ENCODE peak calls at places on chromosomes 11 and 22, in ten cellular contexts. One of them, this sample, is unnamed.

GRCh38 chr11:119673389-119674336 is 55.3 kb downstream of the NECTIN1 start:
- DNase-seq in adrenal gland: peak
- DNase-seq in HCT116: no peak
- DNase-seq in spleen: peak
- DNase-seq in NB4: peak
- DNase-seq in tibial nerve: no peak
- DNase-seq in right lobe of liver: no peak
- DNase-seq in ovary: no peak
- DNase-seq in GM12891: peak
- DNase-seq in body of pancreas: peak
- DNase-seq in this sample: no peak

GRCh38 chr11:131745405-131745804 is 375.0 kb downstream of the NTM start:
- DNase-seq in right lobe of liver: no peak
- DNase-seq in HCT116: no peak
- DNase-seq in spleen: no peak
- DNase-seq in adrenal gland: no peak
- DNase-seq in NB4: no peak
- DNase-seq in GM12891: no peak
- DNase-seq in tibial nerve: no peak
- DNase-seq in body of pancreas: no peak
- DNase-seq in ovary: no peak
- DNase-seq in this sample: peak

GRCh38 chr22:46894081-46894671 is 131.7 kb downstream of the TBC1D22A start:
- DNase-seq in GM12891: no peak
- DNase-seq in tibial nerve: no peak
- DNase-seq in NB4: no peak
- DNase-seq in ovary: no peak
- DNase-seq in HCT116: no peak
- DNase-seq in body of pancreas: no peak
- DNase-seq in adrenal gland: no peak
- DNase-seq in spleen: no peak
- DNase-seq in right lobe of liver: no peak
- DNase-seq in this sample: no peak

GRCh38 chr11:10379022-10379421 is 74.1 kb downstream of the ADM start:
- DNase-seq in body of pancreas: no peak
- DNase-seq in spleen: no peak
- DNase-seq in tibial nerve: peak
- DNase-seq in adrenal gland: no peak
- DNase-seq in NB4: peak
- DNase-seq in ovary: no peak
- DNase-seq in right lobe of liver: no peak
- DNase-seq in GM12891: no peak
- DNase-seq in HCT116: no peak
- DNase-seq in this sample: no peak

GRCh38 chr22:21041937-21042336 is 3.8 kb upstream of the LRRC74B start:
- DNase-seq in body of pancreas: no peak
- DNase-seq in HCT116: no peak
- DNase-seq in tibial nerve: no peak
- DNase-seq in right lobe of liver: no peak
- DNase-seq in GM12891: no peak
- DNase-seq in NB4: no peak
- DNase-seq in spleen: no peak
- DNase-seq in adrenal gland: no peak
- DNase-seq in ovary: no peak
- DNase-seq in this sample: peak

GRCh38 chr11:57972013-57972367 is 51.7 kb upstream of the OR9Q1 start:
- DNase-seq in NB4: no peak
- DNase-seq in HCT116: no peak
- DNase-seq in GM12891: no peak
- DNase-seq in body of pancreas: peak
- DNase-seq in tibial nerve: no peak
- DNase-seq in ovary: no peak
- DNase-seq in right lobe of liver: no peak
- DNase-seq in adrenal gland: no peak
- DNase-seq in spleen: no peak
- DNase-seq in this sample: no peak

GRCh38 chr22:26845016-26845728 is 187.8 kb downstream of the MIAT start:
- DNase-seq in HCT116: no peak
- DNase-seq in ovary: no peak
- DNase-seq in right lobe of liver: no peak
- DNase-seq in adrenal gland: peak
- DNase-seq in GM12891: no peak
- DNase-seq in spleen: no peak
- DNase-seq in tibial nerve: no peak
- DNase-seq in NB4: peak
- DNase-seq in body of pancreas: no peak
- DNase-seq in this sample: no peak

GRCh38 chr11:67440229-67441081 is 2.8 kb downstream of the CORO1B start:
- DNase-seq in right lobe of liver: no peak
- DNase-seq in HCT116: no peak
- DNase-seq in ovary: no peak
- DNase-seq in body of pancreas: no peak
- DNase-seq in spleen: no peak
- DNase-seq in GM12891: no peak
- DNase-seq in adrenal gland: no peak
- DNase-seq in tibial nerve: no peak
- DNase-seq in NB4: no peak
- DNase-seq in this sample: no peak

GRCh38 chr11:77884186-77884828 is 63.4 kb downstream of the AAMDC start:
- DNase-seq in body of pancreas: no peak
- DNase-seq in tibial nerve: no peak
- DNase-seq in adrenal gland: peak
- DNase-seq in NB4: no peak
- DNase-seq in right lobe of liver: no peak
- DNase-seq in spleen: no peak
- DNase-seq in GM12891: no peak
- DNase-seq in HCT116: no peak
- DNase-seq in ovary: no peak
- DNase-seq in this sample: no peak

DNA sequence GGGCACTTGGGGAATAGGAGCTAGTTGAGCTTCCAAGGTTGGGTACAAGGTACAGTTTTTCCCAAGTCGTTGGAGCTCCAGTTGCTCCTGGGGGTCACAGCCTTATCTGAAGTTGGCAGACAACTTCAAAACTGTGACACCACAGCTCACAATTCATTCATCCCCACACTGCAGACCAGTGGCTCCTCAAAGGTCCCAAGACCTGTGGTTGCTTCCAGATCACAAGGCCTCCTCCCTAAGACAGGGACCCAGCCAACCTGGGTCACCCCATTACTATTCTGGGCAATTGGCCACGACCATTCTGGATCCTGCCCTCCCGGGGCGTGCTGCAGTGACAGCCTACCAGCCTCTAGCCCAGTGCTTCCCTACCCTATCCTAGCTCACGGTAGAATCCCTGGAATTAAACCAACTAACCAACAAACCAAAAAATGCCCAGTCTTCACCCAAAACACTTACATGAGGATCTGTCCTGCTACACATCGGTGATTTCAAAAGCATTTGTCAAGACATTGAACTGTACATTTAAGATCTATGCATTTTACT is 862 bp upstream of the PDXP start:
- DNase-seq in body of pancreas: no peak
- DNase-seq in right lobe of liver: no peak
- DNase-seq in spleen: no peak
- DNase-seq in ovary: peak
- DNase-seq in adrenal gland: peak
- DNase-seq in HCT116: no peak
- DNase-seq in GM12891: no peak
- DNase-seq in tibial nerve: no peak
- DNase-seq in NB4: peak
- DNase-seq in this sample: peak
- TF ChIP-seq POLR2A in body of pancreas: no peak
- TF ChIP-seq POLR2A in right lobe of liver: no peak
- TF ChIP-seq POLR2A in spleen: no peak
- TF ChIP-seq POLR2A in ovary: no peak
- TF ChIP-seq POLR2A in adrenal gland: no peak
- TF ChIP-seq POLR2A in HCT116: peak
- TF ChIP-seq POLR2A in GM12891: peak
- TF ChIP-seq POLR2A in tibial nerve: no peak
- TF ChIP-seq POLR2A in NB4: peak
- TF ChIP-seq POLR2A in this sample: no peak

GRCh38 chr11:45285931-45286632 is at the start of gene SYT13:
- DNase-seq in body of pancreas: peak
- DNase-seq in ovary: no peak
- DNase-seq in adrenal gland: no peak
- DNase-seq in spleen: no peak
- DNase-seq in HCT116: no peak
- DNase-seq in tibial nerve: no peak
- DNase-seq in GM12891: no peak
- DNase-seq in NB4: no peak
- DNase-seq in right lobe of liver: no peak
- DNase-seq in this sample: no peak
- TF ChIP-seq POLR2A in body of pancreas: no peak
- TF ChIP-seq POLR2A in ovary: no peak
- TF ChIP-seq POLR2A in adrenal gland: no peak
- TF ChIP-seq POLR2A in spleen: no peak
- TF ChIP-seq POLR2A in HCT116: no peak
- TF ChIP-seq POLR2A in tibial nerve: no peak
- TF ChIP-seq POLR2A in GM12891: no peak
- TF ChIP-seq POLR2A in NB4: no peak
- TF ChIP-seq POLR2A in right lobe of liver: no peak
- TF ChIP-seq POLR2A in this sample: no peak

GRCh38 chr22:43714104-43714503 is 98.0 kb downstream of the EFCAB6 start:
- DNase-seq in ovary: no peak
- DNase-seq in tibial nerve: no peak
- DNase-seq in body of pancreas: no peak
- DNase-seq in NB4: no peak
- DNase-seq in spleen: no peak
- DNase-seq in adrenal gland: no peak
- DNase-seq in HCT116: no peak
- DNase-seq in GM12891: no peak
- DNase-seq in right lobe of liver: no peak
- DNase-seq in this sample: no peak
- TF ChIP-seq POLR2A in ovary: no peak
- TF ChIP-seq POLR2A in tibial nerve: no peak
- TF ChIP-seq POLR2A in body of pancreas: no peak
- TF ChIP-seq POLR2A in NB4: no peak
- TF ChIP-seq POLR2A in spleen: no peak
- TF ChIP-seq POLR2A in adrenal gland: no peak
- TF ChIP-seq POLR2A in HCT116: no peak
- TF ChIP-seq POLR2A in GM12891: no peak
- TF ChIP-seq POLR2A in right lobe of liver: no peak
- TF ChIP-seq POLR2A in this sample: no peak

GRCh38 chr11:85991514-85991913 is 77.4 kb downstream of the PICALM start:
- DNase-seq in ovary: no peak
- DNase-seq in spleen: no peak
- DNase-seq in right lobe of liver: no peak
- DNase-seq in adrenal gland: no peak
- DNase-seq in body of pancreas: no peak
- DNase-seq in HCT116: no peak
- DNase-seq in NB4: no peak
- DNase-seq in GM12891: no peak
- DNase-seq in tibial nerve: no peak
- DNase-seq in this sample: no peak
- TF ChIP-seq POLR2A in ovary: no peak
- TF ChIP-seq POLR2A in spleen: no peak
- TF ChIP-seq POLR2A in right lobe of liver: no peak
- TF ChIP-seq POLR2A in adrenal gland: no peak
- TF ChIP-seq POLR2A in body of pancreas: no peak
- TF ChIP-seq POLR2A in HCT116: no peak
- TF ChIP-seq POLR2A in NB4: no peak
- TF ChIP-seq POLR2A in GM12891: no peak
- TF ChIP-seq POLR2A in tibial nerve: no peak
- TF ChIP-seq POLR2A in this sample: no peak

This sample was measured in H54.